ENCODE peak calls at places on chromosomes 7 and 10, in five cellular contexts. One of them, this sample, is unnamed.

GRCh38 chr10:95730233-95730632 is 25.7 kb upstream of the ENTPD1 start:
- DNase-seq in HTR-8/SVneo: no peak
- DNase-seq in PC-9: no peak
- DNase-seq in activated effector memory CD4-positive, alpha-beta T cell treated with anti-CD3 and anti-CD28 coated beads, Interleukin-2, amount 50 U/mL, for 16 hours: no peak
- DNase-seq in 8988T: no peak
- DNase-seq in this sample: no peak

GRCh38 chr7:123995617-123996326 is 37.1 kb downstream of the TMEM229A start:
- DNase-seq in HTR-8/SVneo: no peak
- DNase-seq in PC-9: no peak
- DNase-seq in activated effector memory CD4-positive, alpha-beta T cell treated with anti-CD3 and anti-CD28 coated beads, Interleukin-2, amount 50 U/mL, for 16 hours: no peak
- DNase-seq in 8988T: no peak
- DNase-seq in this sample: no peak

GRCh38 chr10:11472158-11472753 is 139.2 kb downstream of the USP6NL start:
- DNase-seq in HTR-8/SVneo: peak
- DNase-seq in PC-9: peak
- DNase-seq in activated effector memory CD4-positive, alpha-beta T cell treated with anti-CD3 and anti-CD28 coated beads, Interleukin-2, amount 50 U/mL, for 16 hours: peak
- DNase-seq in 8988T: no peak
- DNase-seq in this sample: no peak

GRCh38 chr10:82277591-82277990 is 402.6 kb downstream of the NRG3 start:
- DNase-seq in HTR-8/SVneo: no peak
- DNase-seq in PC-9: no peak
- DNase-seq in activated effector memory CD4-positive, alpha-beta T cell treated with anti-CD3 and anti-CD28 coated beads, Interleukin-2, amount 50 U/mL, for 16 hours: no peak
- DNase-seq in 8988T: no peak
- DNase-seq in this sample: no peak

GRCh38 chr10:100829103-100829870 is 83.5 kb upstream of the SLF2 start:
- DNase-seq in HTR-8/SVneo: no peak
- DNase-seq in PC-9: no peak
- DNase-seq in activated effector memory CD4-positive, alpha-beta T cell treated with anti-CD3 and anti-CD28 coated beads, Interleukin-2, amount 50 U/mL, for 16 hours: no peak
- DNase-seq in 8988T: peak
- DNase-seq in this sample: no peak

GRCh38 chr7:157693071-157693520 is 356.3 kb downstream of the DNAJB6 start:
- DNase-seq in HTR-8/SVneo: no peak
- DNase-seq in PC-9: no peak
- DNase-seq in activated effector memory CD4-positive, alpha-beta T cell treated with anti-CD3 and anti-CD28 coated beads, Interleukin-2, amount 50 U/mL, for 16 hours: peak
- DNase-seq in 8988T: no peak
- DNase-seq in this sample: no peak

GRCh38 chr7:106779877-106780276 is 85.2 kb upstream of the PIK3CG start:
- DNase-seq in HTR-8/SVneo: no peak
- DNase-seq in PC-9: peak
- DNase-seq in activated effector memory CD4-positive, alpha-beta T cell treated with anti-CD3 and anti-CD28 coated beads, Interleukin-2, amount 50 U/mL, for 16 hours: no peak
- DNase-seq in 8988T: no peak
- DNase-seq in this sample: no peak

GRCh38 chr7:134854816-134855215 is 75.4 kb downstream of the CALD1 start:
- DNase-seq in HTR-8/SVneo: no peak
- DNase-seq in PC-9: no peak
- DNase-seq in activated effector memory CD4-positive, alpha-beta T cell treated with anti-CD3 and anti-CD28 coated beads, Interleukin-2, amount 50 U/mL, for 16 hours: no peak
- DNase-seq in 8988T: no peak
- DNase-seq in this sample: no peak

GRCh38 chr7:155252958-155253501 is 44.6 kb upstream of the INSIG1 start:
- DNase-seq in HTR-8/SVneo: no peak
- DNase-seq in PC-9: no peak
- DNase-seq in activated effector memory CD4-positive, alpha-beta T cell treated with anti-CD3 and anti-CD28 coated beads, Interleukin-2, amount 50 U/mL, for 16 hours: no peak
- DNase-seq in 8988T: no peak
- DNase-seq in this sample: no peak

GRCh38 chr10:15370212-15370740 is 813 bp downstream of the FAM171A1 start:
- DNase-seq in HTR-8/SVneo: peak
- DNase-seq in PC-9: no peak
- DNase-seq in activated effector memory CD4-positive, alpha-beta T cell treated with anti-CD3 and anti-CD28 coated beads, Interleukin-2, amount 50 U/mL, for 16 hours: peak
- DNase-seq in 8988T: peak
- DNase-seq in this sample: peak

GRCh38 chr10:103917326-103918052 is 495 bp downstream of the STN1 start:
- DNase-seq in HTR-8/SVneo: no peak
- DNase-seq in PC-9: no peak
- DNase-seq in activated effector memory CD4-positive, alpha-beta T cell treated with anti-CD3 and anti-CD28 coated beads, Interleukin-2, amount 50 U/mL, for 16 hours: no peak
- DNase-seq in 8988T: no peak
- DNase-seq in this sample: no peak

GRCh38 chr10:22334414-22335203 is 10.7 kb upstream of the SPAG6 start:
- DNase-seq in HTR-8/SVneo: no peak
- DNase-seq in PC-9: no peak
- DNase-seq in activated effector memory CD4-positive, alpha-beta T cell treated with anti-CD3 and anti-CD28 coated beads, Interleukin-2, amount 50 U/mL, for 16 hours: peak
- DNase-seq in 8988T: no peak
- DNase-seq in this sample: no peak

GRCh38 chr7:74071121-74071520 is 12.5 kb upstream of the LIMK1 start:
- DNase-seq in HTR-8/SVneo: no peak
- DNase-seq in PC-9: no peak
- DNase-seq in activated effector memory CD4-positive, alpha-beta T cell treated with anti-CD3 and anti-CD28 coated beads, Interleukin-2, amount 50 U/mL, for 16 hours: no peak
- DNase-seq in 8988T: no peak
- DNase-seq in this sample: no peak